ENCODE peak calls at places on chromosomes 16 and 17, in six cellular contexts. One of them, this sample, is unnamed.

GRCh38 chr17:80312621-80313135 is 52.0 kb downstream of the RNF213 start:
- DNase-seq in GM23338: no peak
- DNase-seq in right cardiac atrium: no peak
- DNase-seq in prostate gland: no peak
- DNase-seq in fibroblast of lung: no peak
- DNase-seq in stomach: no peak
- DNase-seq in this sample: no peak

GRCh38 chr17:57643062-57643461 is 102.0 kb downstream of the CCDC182 start:
- DNase-seq in GM23338: no peak
- DNase-seq in right cardiac atrium: no peak
- DNase-seq in prostate gland: no peak
- DNase-seq in fibroblast of lung: no peak
- DNase-seq in stomach: no peak
- DNase-seq in this sample: no peak

GRCh38 chr16:78249056-78249455 is 149.6 kb downstream of the WWOX start:
- DNase-seq in GM23338: peak
- DNase-seq in right cardiac atrium: no peak
- DNase-seq in prostate gland: no peak
- DNase-seq in fibroblast of lung: no peak
- DNase-seq in stomach: peak
- DNase-seq in this sample: peak

GRCh38 chr17:39636927-39637736 is at the start of gene STARD3:
- DNase-seq in GM23338: peak
- DNase-seq in right cardiac atrium: peak
- DNase-seq in prostate gland: peak
- DNase-seq in fibroblast of lung: peak
- DNase-seq in stomach: peak
- DNase-seq in this sample: peak

GRCh38 chr17:66627985-66628384 is 206.9 kb upstream of the CACNG5 start:
- DNase-seq in GM23338: no peak
- DNase-seq in right cardiac atrium: no peak
- DNase-seq in prostate gland: no peak
- DNase-seq in fibroblast of lung: no peak
- DNase-seq in stomach: no peak
- DNase-seq in this sample: no peak

GRCh38 chr16:1367486-1368174 is 15.9 kb downstream of the GNPTG start:
- DNase-seq in GM23338: no peak
- DNase-seq in right cardiac atrium: no peak
- DNase-seq in prostate gland: peak
- DNase-seq in fibroblast of lung: no peak
- DNase-seq in stomach: no peak
- DNase-seq in this sample: no peak

GRCh38 chr17:36105718-36106117 is 2.1 kb downstream of the CCL4 start:
- DNase-seq in GM23338: no peak
- DNase-seq in right cardiac atrium: no peak
- DNase-seq in prostate gland: no peak
- DNase-seq in fibroblast of lung: no peak
- DNase-seq in stomach: no peak
- DNase-seq in this sample: no peak

GRCh38 chr16:85541619-85542547 is 71.2 kb upstream of the GSE1 start:
- DNase-seq in GM23338: peak
- DNase-seq in right cardiac atrium: peak
- DNase-seq in prostate gland: no peak
- DNase-seq in fibroblast of lung: no peak
- DNase-seq in stomach: no peak
- DNase-seq in this sample: no peak

GRCh38 chr17:31008374-31009035 is 37.7 kb downstream of the RNF135 start:
- DNase-seq in GM23338: peak
- DNase-seq in right cardiac atrium: peak
- DNase-seq in prostate gland: peak
- DNase-seq in fibroblast of lung: peak
- DNase-seq in stomach: peak
- DNase-seq in this sample: peak

GRCh38 chr17:80918731-80919130 is 72.9 kb upstream of the CHMP6 start:
- DNase-seq in GM23338: no peak
- DNase-seq in right cardiac atrium: no peak
- DNase-seq in prostate gland: no peak
- DNase-seq in fibroblast of lung: no peak
- DNase-seq in stomach: no peak
- DNase-seq in this sample: no peak

GRCh38 chr16:81996664-81997529 is 14.4 kb downstream of the SDR42E1 start:
- DNase-seq in GM23338: peak
- DNase-seq in right cardiac atrium: no peak
- DNase-seq in prostate gland: no peak
- DNase-seq in fibroblast of lung: peak
- DNase-seq in stomach: no peak
- DNase-seq in this sample: no peak

GRCh38 chr16:25966172-25967097 is 274.7 kb downstream of the HS3ST4 start:
- DNase-seq in GM23338: no peak
- DNase-seq in right cardiac atrium: no peak
- DNase-seq in prostate gland: no peak
- DNase-seq in fibroblast of lung: no peak
- DNase-seq in stomach: no peak
- DNase-seq in this sample: no peak

GRCh38 chr17:7323731-7324437 is 5.3 kb downstream of the NEURL4 start:
- DNase-seq in GM23338: peak
- DNase-seq in right cardiac atrium: peak
- DNase-seq in prostate gland: peak
- DNase-seq in fibroblast of lung: peak
- DNase-seq in stomach: peak
- DNase-seq in this sample: peak

GRCh38 chr17:33261911-33262665 is 31.0 kb downstream of the ASIC2 start:
- DNase-seq in GM23338: no peak
- DNase-seq in right cardiac atrium: no peak
- DNase-seq in prostate gland: no peak
- DNase-seq in fibroblast of lung: no peak
- DNase-seq in stomach: no peak
- DNase-seq in this sample: no peak

GRCh38 chr17:48954300-48954755 is 9.7 kb upstream of the SNF8 start:
- DNase-seq in GM23338: peak
- DNase-seq in right cardiac atrium: no peak
- DNase-seq in prostate gland: no peak
- DNase-seq in fibroblast of lung: peak
- DNase-seq in stomach: no peak
- DNase-seq in this sample: no peak

GRCh38 chr17:5364156-5364555 is 55.3 kb downstream of the NUP88 start:
- DNase-seq in GM23338: no peak
- DNase-seq in right cardiac atrium: no peak
- DNase-seq in prostate gland: no peak
- DNase-seq in fibroblast of lung: peak
- DNase-seq in stomach: no peak
- DNase-seq in this sample: no peak

GRCh38 chr17:40559016-40559853 is 6.0 kb downstream of the CCR7 start:
- DNase-seq in GM23338: no peak
- DNase-seq in right cardiac atrium: no peak
- DNase-seq in prostate gland: peak
- DNase-seq in fibroblast of lung: no peak
- DNase-seq in stomach: peak
- DNase-seq in this sample: no peak

GRCh38 chr16:70432304-70432799 is 6.5 kb downstream of the ST3GAL2 start:
- DNase-seq in GM23338: no peak
- DNase-seq in right cardiac atrium: no peak
- DNase-seq in prostate gland: no peak
- DNase-seq in fibroblast of lung: no peak
- DNase-seq in stomach: no peak
- DNase-seq in this sample: no peak

GRCh38 chr16:73771196-73771595 is 525.4 kb upstream of the PSMD7 start:
- DNase-seq in GM23338: no peak
- DNase-seq in right cardiac atrium: no peak
- DNase-seq in prostate gland: no peak
- DNase-seq in fibroblast of lung: peak
- DNase-seq in stomach: no peak
- DNase-seq in this sample: no peak

GRCh38 chr16:74500907-74501306 is 79.6 kb upstream of the CLEC18B start:
- DNase-seq in GM23338: no peak
- DNase-seq in right cardiac atrium: no peak
- DNase-seq in prostate gland: no peak
- DNase-seq in fibroblast of lung: no peak
- DNase-seq in stomach: no peak
- DNase-seq in this sample: no peak

DNA sequence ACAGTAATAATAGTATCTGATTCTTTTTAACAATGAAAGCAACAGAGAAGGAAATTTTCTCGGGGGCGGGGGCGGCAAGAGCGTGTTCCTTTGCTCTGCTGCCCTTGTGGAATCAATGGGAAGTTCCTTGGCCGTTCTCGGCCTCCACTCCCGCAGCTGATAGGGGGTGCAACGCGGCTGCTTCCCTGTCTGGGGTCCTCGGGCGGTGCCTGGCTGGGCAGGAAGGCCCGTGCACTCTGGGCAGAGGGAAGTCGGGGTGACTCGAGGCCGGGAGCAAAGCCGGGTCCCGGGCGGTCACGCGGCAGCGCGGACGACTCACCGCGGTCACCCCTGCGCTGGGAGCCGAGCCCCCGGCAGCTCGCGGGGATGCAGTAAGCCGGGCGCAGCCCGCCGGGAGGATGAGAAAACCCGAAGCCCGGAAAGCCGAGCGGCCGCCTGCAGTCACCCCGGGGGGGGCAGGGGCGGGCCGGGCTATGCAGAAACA is 2.5 kb downstream of the TUBB3 start:
- DNase-seq in GM23338: peak
- DNase-seq in right cardiac atrium: no peak
- DNase-seq in prostate gland: no peak
- DNase-seq in fibroblast of lung: peak
- DNase-seq in stomach: no peak
- DNase-seq in this sample: no peak
- H3K27ac ChIP-seq in GM23338: no peak
- H3K27ac ChIP-seq in right cardiac atrium: no peak
- H3K27ac ChIP-seq in prostate gland: no peak
- H3K27ac ChIP-seq in fibroblast of lung: peak
- H3K27ac ChIP-seq in stomach: no peak
- H3K27ac ChIP-seq in this sample: peak

DNA sequence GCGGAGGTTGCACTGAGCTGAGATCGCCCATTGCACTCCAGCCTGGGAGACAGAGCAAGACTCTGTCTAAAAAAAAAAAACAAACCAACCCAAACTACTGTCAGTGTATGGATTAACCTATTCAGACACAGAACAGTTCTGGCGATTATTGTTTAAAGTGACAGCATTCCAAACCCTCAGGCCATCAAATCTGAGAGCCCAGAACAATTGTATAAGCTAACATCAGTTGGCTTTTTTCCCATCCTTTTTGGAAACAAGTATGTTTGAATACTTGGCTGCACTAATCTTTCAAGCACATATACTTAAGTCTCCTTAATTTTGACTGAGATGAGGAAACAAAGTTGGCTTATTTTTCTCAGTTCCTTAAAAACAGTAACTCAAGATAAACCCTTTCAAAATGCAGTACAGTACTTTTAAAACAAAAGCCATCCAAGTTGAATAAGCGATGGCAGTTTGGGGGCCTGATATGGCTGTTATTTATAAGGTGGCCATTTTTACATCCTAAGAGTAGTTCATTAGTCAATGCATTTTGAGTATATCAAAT is 1.4 kb downstream of the ZSWIM7 start:
- DNase-seq in GM23338: no peak
- DNase-seq in right cardiac atrium: no peak
- DNase-seq in prostate gland: no peak
- DNase-seq in fibroblast of lung: no peak
- DNase-seq in stomach: no peak
- DNase-seq in this sample: no peak
- H3K4me3 ChIP-seq in GM23338: no peak
- H3K4me3 ChIP-seq in right cardiac atrium: no peak
- H3K4me3 ChIP-seq in prostate gland: no peak
- H3K4me3 ChIP-seq in fibroblast of lung: no peak
- H3K4me3 ChIP-seq in stomach: peak
- H3K4me3 ChIP-seq in this sample: peak

DNA sequence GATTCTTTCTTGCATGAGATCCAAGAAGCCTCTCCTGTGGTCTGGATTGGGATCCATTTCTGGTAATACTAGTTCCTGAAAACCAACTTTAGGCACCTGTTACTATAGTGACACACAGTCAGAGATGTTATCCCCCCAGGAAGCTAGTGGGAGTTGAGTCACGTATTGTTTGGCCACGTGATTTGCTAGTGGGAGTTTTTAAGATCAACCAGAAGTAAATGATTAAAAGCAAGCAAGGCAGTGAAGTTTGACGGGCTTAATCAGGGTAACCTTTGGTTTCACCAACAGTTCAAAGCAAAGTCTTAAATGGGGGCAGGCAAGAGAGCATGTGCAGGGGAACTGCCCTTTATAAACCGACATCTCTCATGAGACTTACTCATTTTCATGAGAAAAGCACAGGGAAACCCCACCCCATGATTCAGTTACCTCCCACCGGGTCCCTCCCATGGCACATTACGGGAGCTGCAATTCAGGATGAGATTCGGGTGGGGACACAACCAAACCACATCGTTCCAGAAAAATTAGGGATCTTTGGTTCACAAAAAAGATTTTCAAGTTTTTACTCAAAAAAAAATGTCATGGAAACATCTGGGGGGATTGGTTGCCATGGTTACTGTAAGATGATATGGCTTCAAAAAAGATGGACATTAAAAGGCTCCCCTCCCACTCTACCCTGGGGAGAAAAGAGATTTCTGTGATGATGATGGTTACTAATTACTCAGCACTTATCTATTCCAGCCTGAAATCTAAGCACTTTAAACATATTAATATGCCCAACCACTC is 483.1 kb upstream of the ERCC4 start:
- DNase-seq in GM23338: no peak
- DNase-seq in right cardiac atrium: no peak
- DNase-seq in prostate gland: no peak
- DNase-seq in fibroblast of lung: no peak
- DNase-seq in stomach: no peak
- DNase-seq in this sample: no peak
- H3K27ac ChIP-seq in GM23338: no peak
- H3K27ac ChIP-seq in right cardiac atrium: no peak
- H3K27ac ChIP-seq in prostate gland: no peak
- H3K27ac ChIP-seq in fibroblast of lung: no peak
- H3K27ac ChIP-seq in stomach: no peak
- H3K27ac ChIP-seq in this sample: no peak

GRCh38 chr16:72677662-72678447 is 370.1 kb downstream of the ZFHX3 start:
- DNase-seq in GM23338: no peak
- DNase-seq in right cardiac atrium: no peak
- DNase-seq in prostate gland: no peak
- DNase-seq in fibroblast of lung: peak
- DNase-seq in stomach: no peak
- DNase-seq in this sample: no peak

DNA sequence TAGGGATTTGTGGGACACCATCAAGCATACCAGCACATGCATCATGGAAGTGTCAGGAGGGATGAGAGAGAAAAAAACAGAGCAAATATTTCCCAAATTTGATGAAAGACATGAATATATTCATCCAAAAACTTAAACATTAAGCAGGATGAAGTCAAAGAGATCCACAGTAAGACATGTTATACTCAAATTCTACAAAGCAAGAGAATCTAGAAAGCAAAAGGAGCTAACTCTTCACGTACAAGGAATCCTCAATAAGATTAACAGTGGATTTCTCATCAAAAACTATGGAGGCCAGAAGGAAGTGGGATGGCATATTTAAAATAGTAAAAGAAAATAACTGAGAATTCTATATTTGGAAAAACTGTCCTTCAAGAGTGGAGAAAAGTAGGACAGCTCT is 374.8 kb downstream of the ZFHX3 start:
- DNase-seq in GM23338: peak
- DNase-seq in right cardiac atrium: no peak
- DNase-seq in prostate gland: no peak
- DNase-seq in fibroblast of lung: peak
- DNase-seq in stomach: no peak
- DNase-seq in this sample: no peak
- H3K4me3 ChIP-seq in GM23338: no peak
- H3K4me3 ChIP-seq in right cardiac atrium: no peak
- H3K4me3 ChIP-seq in prostate gland: no peak
- H3K4me3 ChIP-seq in fibroblast of lung: no peak
- H3K4me3 ChIP-seq in stomach: no peak
- H3K4me3 ChIP-seq in this sample: no peak

This sample was measured in left ventricle myocardium inferior.